ENCODE peak calls at places on chromosome 12, in four cellular contexts. One of them, this sample, is unnamed.

GRCh38 chr12:24482882-24483604 is 465.9 kb downstream of the BCAT1 start:
- DNase-seq in kidney epithelial cell: no peak
- DNase-seq in tibial nerve: no peak
- DNase-seq in hepatocyte: no peak
- DNase-seq in this sample: no peak

GRCh38 chr12:128790221-128790620 is 33.5 kb downstream of the SLC15A4 start:
- DNase-seq in kidney epithelial cell: no peak
- DNase-seq in tibial nerve: no peak
- DNase-seq in hepatocyte: no peak
- DNase-seq in this sample: no peak

GRCh38 chr12:112303004-112303403 is 79.2 kb downstream of the HECTD4 start:
- DNase-seq in kidney epithelial cell: peak
- DNase-seq in tibial nerve: no peak
- DNase-seq in hepatocyte: peak
- DNase-seq in this sample: no peak

GRCh38 chr12:107903377-107904061 is 129.0 kb downstream of the ASCL4 start:
- DNase-seq in kidney epithelial cell: no peak
- DNase-seq in tibial nerve: peak
- DNase-seq in hepatocyte: peak
- DNase-seq in this sample: peak

GRCh38 chr12:42921741-42922511 is 332.4 kb upstream of the PRICKLE1 start:
- DNase-seq in kidney epithelial cell: peak
- DNase-seq in tibial nerve: no peak
- DNase-seq in hepatocyte: peak
- DNase-seq in this sample: no peak

GRCh38 chr12:106907411-106907810 is 48.3 kb upstream of the TMEM263 start:
- DNase-seq in kidney epithelial cell: no peak
- DNase-seq in tibial nerve: no peak
- DNase-seq in hepatocyte: no peak
- DNase-seq in this sample: no peak

GRCh38 chr12:39127401-39127800 is 222.0 kb upstream of the CPNE8 start:
- DNase-seq in kidney epithelial cell: peak
- DNase-seq in tibial nerve: no peak
- DNase-seq in hepatocyte: peak
- DNase-seq in this sample: no peak

GRCh38 chr12:120130011-120130410 is 13.5 kb upstream of the RAB35 start:
- DNase-seq in kidney epithelial cell: no peak
- DNase-seq in tibial nerve: no peak
- DNase-seq in hepatocyte: no peak
- DNase-seq in this sample: no peak

GRCh38 chr12:46549527-46550265 is 177.1 kb upstream of the SLC38A2 start:
- DNase-seq in kidney epithelial cell: no peak
- DNase-seq in tibial nerve: no peak
- DNase-seq in hepatocyte: no peak
- DNase-seq in this sample: peak

GRCh38 chr12:106247731-106248176 is at the start of gene CKAP4:
- DNase-seq in kidney epithelial cell: no peak
- DNase-seq in tibial nerve: peak
- DNase-seq in hepatocyte: peak
- DNase-seq in this sample: no peak

GRCh38 chr12:106893451-106893850 is 62.3 kb upstream of the TMEM263 start:
- DNase-seq in kidney epithelial cell: no peak
- DNase-seq in tibial nerve: no peak
- DNase-seq in hepatocyte: no peak
- DNase-seq in this sample: no peak

GRCh38 chr12:12939888-12940287 is 12.1 kb downstream of the GPRC5D start:
- DNase-seq in kidney epithelial cell: no peak
- DNase-seq in tibial nerve: no peak
- DNase-seq in hepatocyte: no peak
- DNase-seq in this sample: no peak

GRCh38 chr12:2299207-2299606 is 246.4 kb downstream of the CACNA1C start:
- DNase-seq in kidney epithelial cell: peak
- DNase-seq in tibial nerve: no peak
- DNase-seq in hepatocyte: peak
- DNase-seq in this sample: no peak

GRCh38 chr12:113482334-113482733 is 10.7 kb upstream of the LHX5 start:
- DNase-seq in kidney epithelial cell: no peak
- DNase-seq in tibial nerve: no peak
- DNase-seq in hepatocyte: no peak
- DNase-seq in this sample: no peak

GRCh38 chr12:56104815-56105476 is 587 bp downstream of the PA2G4 start:
- DNase-seq in kidney epithelial cell: no peak
- DNase-seq in tibial nerve: no peak
- DNase-seq in hepatocyte: peak
- DNase-seq in this sample: peak
- TF ChIP-seq CTCF in kidney epithelial cell: no peak
- TF ChIP-seq CTCF in tibial nerve: no peak
- TF ChIP-seq CTCF in hepatocyte: no peak
- TF ChIP-seq CTCF in this sample: no peak

GRCh38 chr12:6751767-6752166 is 1.2 kb downstream of the MLF2 start:
- DNase-seq in kidney epithelial cell: no peak
- DNase-seq in tibial nerve: no peak
- DNase-seq in hepatocyte: no peak
- DNase-seq in this sample: no peak

GRCh38 chr12:6752931-6753771 is at the start of gene MLF2:
- DNase-seq in kidney epithelial cell: peak
- DNase-seq in tibial nerve: peak
- DNase-seq in hepatocyte: peak
- DNase-seq in this sample: peak

GRCh38 chr12:6753772-6754356 is 923 bp upstream of the MLF2 start:
- DNase-seq in kidney epithelial cell: no peak
- DNase-seq in tibial nerve: no peak
- DNase-seq in hepatocyte: peak
- DNase-seq in this sample: no peak

GRCh38 chr12:6750506-6750905 is 2.4 kb downstream of the MLF2 start:
- DNase-seq in kidney epithelial cell: no peak
- DNase-seq in tibial nerve: no peak
- DNase-seq in hepatocyte: no peak
- DNase-seq in this sample: no peak

DNA sequence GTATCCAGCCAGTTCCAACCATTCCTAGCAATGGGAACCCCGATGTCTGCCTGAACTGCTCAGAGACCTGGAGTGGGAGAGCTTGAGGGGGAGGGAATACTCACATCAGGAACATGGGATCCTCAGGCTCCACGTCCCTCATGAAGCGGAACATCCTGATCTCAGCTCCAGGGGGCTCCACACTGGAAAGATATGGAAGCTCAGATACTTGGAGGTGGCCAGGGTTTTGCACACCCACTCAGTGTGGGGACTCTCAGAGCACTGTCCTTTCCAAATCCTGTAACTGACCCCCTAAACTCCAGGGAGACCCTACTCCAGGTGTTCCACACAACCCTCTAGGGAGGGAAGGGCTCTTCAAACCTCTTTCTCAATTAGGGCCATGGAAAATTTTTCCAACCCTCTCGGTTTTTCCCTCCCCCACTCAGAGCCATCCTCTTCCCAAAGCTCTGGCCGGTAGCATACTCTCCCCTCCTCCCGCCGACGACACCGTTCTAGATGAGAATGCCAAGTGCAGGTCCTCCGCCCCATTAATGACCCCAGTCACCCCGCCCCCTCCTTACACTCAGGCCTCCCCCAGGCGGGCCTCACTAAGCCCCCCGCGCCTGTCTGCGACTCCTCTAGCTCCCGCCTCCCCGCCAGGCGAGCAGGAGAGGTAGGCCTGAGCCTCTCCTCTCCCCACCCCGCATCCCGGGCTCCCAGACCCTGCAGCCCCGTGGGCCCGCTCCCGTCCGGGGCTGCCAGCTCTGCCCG is 585 bp downstream of the MLF2 start:
- DNase-seq in kidney epithelial cell: no peak
- DNase-seq in tibial nerve: no peak
- DNase-seq in hepatocyte: peak
- DNase-seq in this sample: no peak
- TF ChIP-seq CTCF in kidney epithelial cell: peak
- TF ChIP-seq CTCF in tibial nerve: peak
- TF ChIP-seq CTCF in hepatocyte: peak
- TF ChIP-seq CTCF in this sample: no peak

DNA sequence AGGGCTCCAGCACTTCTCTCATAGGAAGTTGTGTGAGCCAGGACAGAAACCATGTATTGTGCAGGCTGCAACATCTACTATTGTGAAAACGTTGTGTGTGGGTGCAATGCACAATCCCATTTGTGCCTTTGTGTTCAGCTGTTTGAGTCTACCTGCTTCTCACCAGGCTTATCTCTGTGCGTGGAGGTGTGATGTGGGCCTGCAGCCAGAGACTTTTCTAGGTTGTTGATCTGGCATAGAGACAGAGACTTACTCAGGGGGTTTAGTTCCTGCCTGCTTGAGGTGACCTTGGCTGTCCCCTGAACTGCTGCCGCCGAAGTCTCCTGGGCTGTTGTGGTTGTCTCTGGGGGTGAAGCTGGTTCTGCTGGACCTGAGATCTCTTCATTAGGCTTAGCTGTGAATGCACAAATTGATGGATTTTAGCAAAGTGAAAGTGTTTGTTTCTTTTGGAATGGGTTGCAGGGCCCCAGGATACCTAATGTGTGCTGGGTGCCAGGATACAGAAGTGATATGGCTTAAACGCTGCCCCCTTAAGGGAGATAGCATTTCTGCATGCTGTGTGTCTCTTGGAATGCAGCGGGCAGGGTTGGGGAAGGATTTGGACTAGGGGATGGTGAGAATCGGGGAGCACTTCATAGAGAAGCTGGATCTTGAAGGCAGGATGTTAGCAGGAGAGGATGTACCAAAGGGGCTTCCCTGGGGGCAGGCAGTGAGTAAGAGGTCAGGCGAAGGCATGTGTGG is 2.5 kb downstream of the LACRT start:
- DNase-seq in kidney epithelial cell: no peak
- DNase-seq in tibial nerve: no peak
- DNase-seq in hepatocyte: no peak
- DNase-seq in this sample: no peak
- TF ChIP-seq CTCF in kidney epithelial cell: peak
- TF ChIP-seq CTCF in tibial nerve: no peak
- TF ChIP-seq CTCF in hepatocyte: no peak
- TF ChIP-seq CTCF in this sample: peak

GRCh38 chr12:650983-651382 is 12.3 kb downstream of the NINJ2 start:
- DNase-seq in kidney epithelial cell: no peak
- DNase-seq in tibial nerve: no peak
- DNase-seq in hepatocyte: no peak
- DNase-seq in this sample: no peak
- TF ChIP-seq CTCF in kidney epithelial cell: no peak
- TF ChIP-seq CTCF in tibial nerve: no peak
- TF ChIP-seq CTCF in hepatocyte: no peak
- TF ChIP-seq CTCF in this sample: peak

DNA sequence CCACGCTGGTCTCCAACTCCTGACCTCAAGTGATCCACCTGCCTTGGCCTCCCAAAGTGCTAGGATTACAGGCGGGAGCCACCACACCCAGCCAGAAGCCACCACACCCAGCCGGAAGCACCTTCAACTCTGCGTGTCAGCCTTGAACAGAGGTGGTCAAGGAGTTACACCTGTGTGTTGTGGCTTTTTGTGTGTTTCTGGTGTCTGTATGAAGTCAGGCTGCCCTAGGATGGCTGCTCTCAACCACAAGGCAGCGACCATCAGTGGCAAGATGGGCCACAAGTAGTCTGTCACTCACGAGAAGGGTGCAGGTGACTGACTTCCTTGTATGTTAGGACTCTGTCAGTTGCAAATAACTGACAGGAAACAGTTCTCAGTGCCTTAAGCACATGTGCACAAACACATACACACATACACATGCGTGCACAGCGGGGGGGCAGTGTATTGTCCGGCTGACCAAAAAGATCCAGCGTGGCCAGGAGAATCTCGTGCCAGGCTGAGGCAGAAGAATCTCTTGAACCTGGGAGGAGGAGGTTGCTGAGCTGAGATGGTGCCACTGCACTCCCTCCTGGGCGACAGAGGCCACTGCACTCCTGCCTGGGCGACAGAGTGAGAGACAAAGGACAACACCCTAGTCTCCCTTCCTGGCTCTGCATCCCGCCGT is 13.5 kb downstream of the P2RX4 start:
- DNase-seq in kidney epithelial cell: no peak
- DNase-seq in tibial nerve: no peak
- DNase-seq in hepatocyte: no peak
- DNase-seq in this sample: no peak
- TF ChIP-seq CTCF in kidney epithelial cell: peak
- TF ChIP-seq CTCF in tibial nerve: no peak
- TF ChIP-seq CTCF in hepatocyte: peak
- TF ChIP-seq CTCF in this sample: peak

GRCh38 chr12:63319386-63319785 is 168.4 kb upstream of the AVPR1A start:
- DNase-seq in kidney epithelial cell: peak
- DNase-seq in tibial nerve: no peak
- DNase-seq in hepatocyte: peak
- DNase-seq in this sample: no peak
- TF ChIP-seq CTCF in kidney epithelial cell: peak
- TF ChIP-seq CTCF in tibial nerve: no peak
- TF ChIP-seq CTCF in hepatocyte: peak
- TF ChIP-seq CTCF in this sample: no peak

DNA sequence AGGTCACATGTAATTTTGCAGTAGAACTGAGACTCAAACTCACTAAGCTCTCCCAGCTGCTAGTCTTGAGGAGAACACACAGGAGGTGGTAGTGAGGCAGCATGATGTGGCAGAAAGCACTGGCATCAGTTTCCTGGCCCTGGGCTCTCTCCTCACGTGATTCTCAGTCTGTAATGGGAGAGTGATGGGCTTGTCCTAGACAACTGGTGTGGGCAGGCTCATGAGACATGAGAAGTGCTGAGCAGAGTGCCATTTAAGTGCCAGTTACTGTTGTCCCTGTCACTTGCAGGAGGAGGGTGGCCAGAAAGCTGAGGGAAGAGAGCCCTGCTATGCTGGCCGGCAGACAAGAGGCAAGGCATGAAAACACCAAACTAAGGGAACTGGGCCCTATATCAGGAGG is 48.5 kb upstream of the OVCH1 start:
- DNase-seq in kidney epithelial cell: no peak
- DNase-seq in tibial nerve: no peak
- DNase-seq in hepatocyte: no peak
- DNase-seq in this sample: no peak
- TF ChIP-seq CTCF in kidney epithelial cell: no peak
- TF ChIP-seq CTCF in tibial nerve: no peak
- TF ChIP-seq CTCF in hepatocyte: no peak
- TF ChIP-seq CTCF in this sample: no peak

GRCh38 chr12:65278576-65279386 is at the start of gene MSRB3:
- DNase-seq in kidney epithelial cell: peak
- DNase-seq in tibial nerve: peak
- DNase-seq in hepatocyte: peak
- DNase-seq in this sample: peak
- TF ChIP-seq CTCF in kidney epithelial cell: peak
- TF ChIP-seq CTCF in tibial nerve: peak
- TF ChIP-seq CTCF in hepatocyte: peak
- TF ChIP-seq CTCF in this sample: no peak

DNA sequence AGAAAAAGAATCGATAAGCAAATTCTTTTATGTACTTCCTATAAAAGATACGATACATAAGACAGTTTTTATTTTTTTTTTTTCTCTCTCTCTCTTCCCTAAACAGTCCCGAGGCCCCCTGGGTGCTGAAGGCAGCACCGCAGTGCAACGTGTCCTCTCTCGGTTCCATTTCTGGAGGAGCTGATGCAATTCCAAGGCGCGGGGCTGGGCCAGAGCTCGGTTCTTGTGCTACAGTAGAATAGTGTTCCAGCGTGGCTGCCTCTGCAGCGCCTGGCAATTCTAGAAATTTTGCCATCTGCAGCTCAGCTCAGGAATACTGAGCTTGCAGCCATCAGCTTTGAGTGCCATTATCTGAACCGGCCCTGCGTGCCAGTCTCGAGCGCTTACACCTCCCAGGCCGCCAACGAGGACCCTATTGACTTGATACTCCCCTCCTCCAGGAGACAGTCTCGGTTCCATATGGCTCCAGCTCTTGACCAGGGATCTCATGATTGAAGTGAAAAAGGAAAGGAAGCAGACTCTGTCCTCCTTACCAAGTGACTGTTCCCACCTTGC is 630 bp downstream of the ALDH1L2 start:
- DNase-seq in kidney epithelial cell: no peak
- DNase-seq in tibial nerve: peak
- DNase-seq in hepatocyte: peak
- DNase-seq in this sample: peak
- TF ChIP-seq CTCF in kidney epithelial cell: no peak
- TF ChIP-seq CTCF in tibial nerve: no peak
- TF ChIP-seq CTCF in hepatocyte: no peak
- TF ChIP-seq CTCF in this sample: no peak

This sample was measured in HL-60.